ENCODE peak calls at places on chromosomes 5 and 9, in five cellular contexts. Y is MM.1S, O is mesendoderm, A is epithelial cell of prostate, G is MCF 10A. C is an unnamed sample.

GRCh38 chr5:172792693-172793570 is 21.9 kb upstream of the DUSP1 start:
- DNase-seq in Y (no peak), O (no peak), A (no peak), G (no peak), C (no peak)

GRCh38 chr9:27407966-27408365 is 111.0 kb upstream of the EQTN start:
- DNase-seq in Y (no peak), O (peak), A (no peak), G (peak), C (peak)

GRCh38 chr5:86896916-86897315 is 279.2 kb downstream of the COX7C start:
- DNase-seq in Y (no peak), O (peak), A (no peak), G (no peak), C (no peak)

GRCh38 chr9:1726993-1727759 is 288.0 kb upstream of the SMARCA2 start:
- DNase-seq in Y (peak), O (peak), A (no peak), G (peak), C (no peak)

GRCh38 chr9:37464426-37465248 is 613 bp downstream of the ZBTB5 start:
- DNase-seq in Y (peak), O (no peak), A (no peak), G (peak), C (peak)

GRCh38 chr5:53355316-53355715 is 125.1 kb upstream of the FST start:
- DNase-seq in Y (no peak), O (no peak), A (no peak), G (no peak), C (no peak)

GRCh38 chr9:109600142-109600541 is 102.0 kb upstream of the PTPN3 start:
- DNase-seq in Y (no peak), O (peak), A (no peak), G (peak), C (peak)

GRCh38 chr9:133320421-133320881 is 15.5 kb downstream of the SURF6 start:
- DNase-seq in Y (no peak), O (peak), A (no peak), G (no peak), C (no peak)

GRCh38 chr9:121292801-121293241 is 24.9 kb downstream of the GSN start:
- DNase-seq in Y (no peak), O (no peak), A (no peak), G (no peak), C (no peak)

GRCh38 chr9:84996049-84996448 is 326.5 kb downstream of the NTRK2 start:
- DNase-seq in Y (no peak), O (no peak), A (peak), G (peak), C (peak)

GRCh38 chr5:168114444-168115017 is 176.9 kb upstream of the WWC1 start:
- DNase-seq in Y (peak), O (peak), A (no peak), G (peak), C (peak)

GRCh38 chr9:112322701-112323377 is 10.6 kb downstream of the PTBP3 start:
- DNase-seq in Y (no peak), O (no peak), A (no peak), G (peak), C (no peak)

GRCh38 chr5:170293273-170293672 is 4.3 kb downstream of the LCP2 start:
- DNase-seq in Y (no peak), O (no peak), A (no peak), G (no peak), C (no peak)

GRCh38 chr9:88052446-88052845 is 78.1 kb upstream of the CDK20 start:
- DNase-seq in Y (no peak), O (no peak), A (no peak), G (no peak), C (no peak)